ENCODE peak calls at places on chromosomes 6 and 20, in four cellular contexts. T is K562, S is HepG2, D is GM12878. J is an unnamed sample.

GRCh38 chr20:54133434-54134427 is 40.1 kb downstream of the CYP24A1 start:
- DNase-seq in T (no peak), D (no peak), S (peak; percentile 100), J (no peak)

GRCh38 chr6:138538390-138539031 is 39.2 kb upstream of the NHSL1 start:
- DNase-seq in D (no peak), S (peak; percentile 86), T (no peak), J (no peak)

GRCh38 chr6:135531954-135532490 is 34.5 kb upstream of the AHI1 start:
- DNase-seq in S (no peak), D (no peak), T (no peak), J (no peak)

GRCh38 chr6:55678330-55679224 is 99.6 kb upstream of the HMGCLL1 start:
- DNase-seq in S (no peak), T (no peak), D (no peak), J (peak; percentile 35)

GRCh38 chr6:129498950-129499870 is 210.8 kb downstream of the ARHGAP18 start:
- DNase-seq in D (no peak), T (peak; percentile 47), S (peak; percentile 58), J (peak; percentile 50)

GRCh38 chr6:753486-753885 is 60.5 kb upstream of the EXOC2 start:
- DNase-seq in S (no peak), T (no peak), D (no peak), J (no peak)

GRCh38 chr6:131379951-131380350 is 193.1 kb upstream of the ARG1 start:
- DNase-seq in T (no peak), S (no peak), D (no peak), J (no peak)

GRCh38 chr6:146860583-146860982 is 261.8 kb downstream of the ADGB start:
- DNase-seq in T (no peak), D (no peak), S (no peak), J (no peak)

GRCh38 chr6:146153040-146153758 is 124.3 kb downstream of the GRM1 start:
- DNase-seq in D (peak; percentile 13), S (no peak), T (no peak), J (no peak)

GRCh38 chr6:42598300-42598699 is 34.5 kb downstream of the UBR2 start:
- DNase-seq in T (no peak), S (no peak), D (no peak), J (no peak)

GRCh38 chr6:140850438-140850837 is 1282.3 kb upstream of the GJE1 start:
- DNase-seq in S (no peak), T (no peak), D (no peak), J (no peak)

GRCh38 chr6:64520050-64520449 is 884.4 kb downstream of the PHF3 start:
- DNase-seq in T (no peak), S (no peak), D (peak; percentile 5), J (no peak)

GRCh38 chr6:134826889-134827737 is 122.8 kb downstream of the ALDH8A1 start:
- DNase-seq in S (no peak), D (no peak), T (no peak), J (no peak)

GRCh38 chr20:51428451-51429143 is 113.9 kb downstream of the NFATC2 start:
- DNase-seq in T (no peak), S (peak; percentile 75), D (no peak), J (no peak)

GRCh38 chr6:106451419-106451818 is 90.9 kb downstream of the CRYBG1 start:
- DNase-seq in S (no peak), T (no peak), D (no peak), J (no peak)

GRCh38 chr6:7060769-7061516 is 46.8 kb upstream of the RREB1 start:
- DNase-seq in D (no peak), T (no peak), S (no peak), J (no peak)

GRCh38 chr6:169978615-169979161 is 227.3 kb downstream of the ERMARD start:
- DNase-seq in S (no peak), T (no peak), D (no peak), J (no peak)
- TF ChIP-seq TARDBP in S (no peak), T (no peak), D (no peak), J (no peak)

DNA sequence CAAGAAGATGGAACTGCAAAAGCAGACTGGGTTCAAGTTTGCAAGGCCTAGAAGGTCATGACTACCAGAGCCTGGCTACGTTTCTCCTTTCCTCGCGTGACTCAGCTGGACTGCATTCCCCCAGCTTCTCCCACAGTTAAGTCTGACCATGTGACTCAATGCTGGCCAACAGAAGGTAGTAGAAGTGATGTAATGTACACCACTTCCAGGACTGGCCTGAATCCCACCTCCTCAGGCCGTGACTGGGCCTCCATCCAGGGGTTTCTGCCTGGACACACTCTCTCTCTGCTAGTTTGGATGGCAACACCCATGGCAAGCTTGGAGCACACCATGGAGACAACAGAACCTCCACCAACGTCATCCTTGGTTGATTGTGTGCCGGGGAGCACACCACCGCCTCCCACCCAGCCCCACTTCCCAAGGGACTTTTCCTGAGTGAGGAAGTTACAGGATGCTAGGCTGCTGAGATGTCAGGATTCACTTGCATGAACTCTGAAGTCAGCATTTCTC is 112.0 kb upstream of the CDYL start:
- DNase-seq in S (no peak), T (no peak), D (no peak), J (no peak)
- TF ChIP-seq TARDBP in S (no peak), T (no peak), D (no peak), J (no peak)

DNA sequence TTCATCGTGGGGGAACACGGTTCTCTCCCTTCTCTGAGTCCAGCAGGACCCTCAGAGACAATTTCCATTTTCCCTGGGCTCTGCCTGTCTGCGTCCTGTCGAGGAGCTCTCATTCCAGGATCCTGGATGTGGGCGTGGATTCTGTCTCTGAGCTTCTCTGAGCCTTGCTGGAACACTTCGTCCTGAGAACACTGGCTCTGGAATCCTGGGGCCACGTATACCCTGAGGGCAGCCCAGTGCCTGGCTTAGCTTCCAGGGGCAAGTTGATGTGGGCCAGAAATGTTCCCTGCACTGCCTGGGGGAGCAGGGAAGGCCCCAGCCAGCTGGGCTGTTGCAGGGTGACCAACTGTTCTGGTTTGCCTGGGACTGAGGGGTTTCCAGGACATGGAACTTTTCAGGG is 309.1 kb downstream of the DHX35 start:
- DNase-seq in T (no peak), D (no peak), S (no peak), J (no peak)
- TF ChIP-seq TARDBP in T (no peak), D (no peak), S (no peak), J (no peak)

GRCh38 chr6:157251565-157252247 is 71.6 kb downstream of the TMEM242 start:
- DNase-seq in D (no peak), S (no peak), T (no peak), J (no peak)
- TF ChIP-seq TARDBP in D (no peak), S (no peak), T (no peak), J (no peak)

DNA sequence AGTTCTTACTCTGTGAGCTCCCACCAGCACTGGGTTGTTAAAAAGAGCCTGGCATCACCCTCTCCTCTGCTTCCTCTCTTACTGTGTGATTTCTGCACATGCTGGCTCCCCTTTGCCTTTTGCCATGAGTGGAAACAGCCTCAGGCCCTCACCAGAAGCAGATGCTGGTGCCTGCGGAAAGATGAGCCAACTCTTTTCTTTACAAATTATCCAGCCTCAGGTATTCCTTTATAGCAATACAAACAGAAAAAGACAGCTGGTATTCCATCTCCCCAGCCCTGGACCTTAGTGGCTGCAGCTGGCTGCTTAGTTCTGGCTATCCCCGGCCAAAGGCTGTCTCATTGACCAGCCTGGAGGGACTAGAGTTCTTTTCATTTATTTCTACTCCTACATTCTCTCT is 129.1 kb downstream of the IMPG1 start:
- DNase-seq in T (no peak), S (no peak), D (no peak), J (no peak)
- TF ChIP-seq TARDBP in T (no peak), S (no peak), D (no peak), J (no peak)

GRCh38 chr20:50107086-50107645 is 5.8 kb downstream of the UBE2V1 start:
- DNase-seq in D (no peak), T (no peak), S (no peak), J (no peak)
- TF ChIP-seq TARDBP in D (no peak), T (no peak), S (no peak), J (no peak)

DNA sequence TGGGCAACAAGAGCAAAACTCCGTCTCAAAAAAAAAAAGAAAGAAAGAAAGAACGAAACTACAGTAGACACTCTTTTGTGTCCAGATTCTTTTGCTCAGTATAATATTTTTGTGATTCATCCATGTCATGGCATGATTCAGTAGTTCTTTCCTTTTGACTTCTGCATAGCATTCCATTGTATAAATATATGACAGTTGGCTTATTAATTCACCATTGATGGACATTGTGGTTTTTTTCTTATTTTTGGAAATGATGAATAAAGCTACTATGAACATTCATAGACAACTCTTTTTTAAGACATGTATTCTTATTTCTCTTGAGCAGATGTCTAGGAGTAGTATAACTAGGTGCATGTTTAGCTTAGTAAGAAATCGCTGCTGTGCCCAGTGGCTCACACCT is 10.3 kb upstream of the IER3 start:
- DNase-seq in D (no peak), S (no peak), T (no peak), J (no peak)
- TF ChIP-seq TARDBP in D (no peak), S (no peak), T (no peak), J (no peak)

J was measured in HEK293T.